ENCODE peak calls at places on chromosomes 5 and 9, in five cellular contexts. One of them, this sample, is unnamed.

GRCh38 chr5:111574316-111574715 is 62.0 kb upstream of the STARD4 start:
- DNase-seq in AG08396: no peak
- DNase-seq in NCI-H2107: no peak
- DNase-seq in hippocampal formation: no peak
- DNase-seq in left ventricle myocardium inferior: no peak
- DNase-seq in this sample: no peak

GRCh38 chr5:177294632-177295031 is 8.9 kb downstream of the RAB24 start:
- DNase-seq in AG08396: no peak
- DNase-seq in NCI-H2107: no peak
- DNase-seq in hippocampal formation: no peak
- DNase-seq in left ventricle myocardium inferior: no peak
- DNase-seq in this sample: no peak

GRCh38 chr5:125227333-125228075 is 481.1 kb upstream of the ZNF608 start:
- DNase-seq in AG08396: no peak
- DNase-seq in NCI-H2107: no peak
- DNase-seq in hippocampal formation: no peak
- DNase-seq in left ventricle myocardium inferior: no peak
- DNase-seq in this sample: no peak

GRCh38 chr5:127785098-127785927 is 82.1 kb downstream of the CCDC192 start:
- DNase-seq in AG08396: peak; percentile 67
- DNase-seq in NCI-H2107: no peak
- DNase-seq in hippocampal formation: no peak
- DNase-seq in left ventricle myocardium inferior: no peak
- DNase-seq in this sample: no peak

GRCh38 chr5:169336234-169336633 is 35.3 kb upstream of the SLIT3 start:
- DNase-seq in AG08396: no peak
- DNase-seq in NCI-H2107: no peak
- DNase-seq in hippocampal formation: no peak
- DNase-seq in left ventricle myocardium inferior: no peak
- DNase-seq in this sample: no peak

GRCh38 chr9:76618762-76619161 is 145.5 kb upstream of the PCA3 start:
- DNase-seq in AG08396: peak; percentile 13
- DNase-seq in NCI-H2107: no peak
- DNase-seq in hippocampal formation: no peak
- DNase-seq in left ventricle myocardium inferior: no peak
- DNase-seq in this sample: no peak

GRCh38 chr5:6448622-6449464 is at the start of gene UBE2QL1:
- DNase-seq in AG08396: no peak
- DNase-seq in NCI-H2107: peak; percentile 21
- DNase-seq in hippocampal formation: no peak
- DNase-seq in left ventricle myocardium inferior: no peak
- DNase-seq in this sample: no peak

GRCh38 chr5:1352231-1352825 is 7.4 kb upstream of the CLPTM1L start:
- DNase-seq in AG08396: no peak
- DNase-seq in NCI-H2107: no peak
- DNase-seq in hippocampal formation: no peak
- DNase-seq in left ventricle myocardium inferior: no peak
- DNase-seq in this sample: no peak

GRCh38 chr5:96726802-96727201 is 64.6 kb downstream of the CAST start:
- DNase-seq in AG08396: no peak
- DNase-seq in NCI-H2107: no peak
- DNase-seq in hippocampal formation: no peak
- DNase-seq in left ventricle myocardium inferior: no peak
- DNase-seq in this sample: no peak

GRCh38 chr9:120161801-120162200 is 418.2 kb downstream of the CDK5RAP2 start:
- DNase-seq in AG08396: no peak
- DNase-seq in NCI-H2107: no peak
- DNase-seq in hippocampal formation: no peak
- DNase-seq in left ventricle myocardium inferior: no peak
- DNase-seq in this sample: no peak